ENCODE peak calls at places on chromosomes 4 and X, in five cellular contexts. Z is AG10803, G is fibroblast of villous mesenchyme, Y is pancreas, I is transverse colon. Q is an unnamed sample.

GRCh38 chrX:84205276-84205675 is 17.3 kb upstream of the RPS6KA6 start:
- DNase-seq in Z (no peak), Y (no peak), I (no peak), G (no peak), Q (no peak)

GRCh38 chr4:6011686-6012085 is 6.5 kb downstream of the C4orf50 start:
- DNase-seq in Y (peak), Z (no peak), G (no peak), I (no peak), Q (no peak)

GRCh38 chr4:120870279-120870673 is 52.2 kb downstream of the PRDM5 start:
- DNase-seq in G (no peak), Z (no peak), Y (no peak), I (no peak), Q (no peak)

GRCh38 chr4:157045507-157046127 is 30.3 kb upstream of the GLRB start:
- DNase-seq in Y (peak), I (peak), G (peak), Z (peak), Q (no peak)

GRCh38 chr4:7342223-7342576 is 92.5 kb downstream of the PSAPL1 start:
- DNase-seq in I (no peak), Z (no peak), Y (no peak), G (no peak), Q (no peak)

GRCh38 chrX:115719171-115719570 is 158.2 kb downstream of the PLS3 start:
- DNase-seq in G (no peak), Y (no peak), Z (no peak), I (no peak), Q (no peak)

GRCh38 chrX:69128573-69128972 is 36.7 kb downstream of the PJA1 start:
- DNase-seq in I (no peak), G (no peak), Z (peak), Y (no peak), Q (peak)

GRCh38 chr4:54082168-54082567 is 17.8 kb upstream of the CHIC2 start:
- DNase-seq in Z (peak), I (peak), G (peak), Y (peak), Q (peak)

GRCh38 chr4:91243132-91243531 is 1060.6 kb upstream of the GRID2 start:
- DNase-seq in G (no peak), Z (no peak), I (no peak), Y (peak), Q (no peak)

GRCh38 chr4:14345356-14345775 is 656.9 kb upstream of the CPEB2 start:
- DNase-seq in G (peak), Y (no peak), I (no peak), Z (peak), Q (no peak)

GRCh38 chr4:25229804-25230203 is 4.0 kb upstream of the PI4K2B start:
- DNase-seq in I (no peak), Z (no peak), Y (no peak), G (no peak), Q (no peak)

GRCh38 chrX:150362599-150363481 is at the start of gene MAMLD1:
- DNase-seq in Z (peak), Y (peak), G (peak), I (peak), Q (peak)

GRCh38 chr4:173531085-173531965 is 1.3 kb upstream of the HAND2 start:
- DNase-seq in Y (no peak), G (peak), Z (no peak), I (peak), Q (peak)
- H3K4me3 ChIP-seq in Y (peak), G (peak), Z (no peak), I (peak), Q (peak)

DNA sequence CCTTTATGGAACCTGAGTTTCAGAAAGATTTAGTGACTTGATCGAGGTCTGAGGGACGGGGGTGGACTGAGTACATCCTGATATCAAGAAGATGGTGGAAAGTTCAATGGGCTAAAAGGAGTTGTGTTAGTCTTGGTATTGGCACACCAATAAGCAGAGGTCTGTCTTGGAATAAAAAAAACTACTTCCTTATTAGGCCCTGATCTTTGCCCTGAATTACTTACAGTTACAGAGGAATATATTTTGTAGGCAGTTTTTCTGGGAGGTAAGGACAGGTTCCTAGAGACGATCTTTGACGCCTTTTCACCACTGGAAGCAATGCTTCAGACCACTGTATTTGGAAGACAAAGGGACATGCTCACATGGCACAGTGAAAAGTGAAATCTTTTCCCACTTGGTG is 673 bp upstream of the XK start:
- DNase-seq in I (no peak), Y (no peak), G (no peak), Z (no peak), Q (no peak)
- H3K4me3 ChIP-seq in I (no peak), Y (peak), G (no peak), Z (no peak), Q (no peak)

GRCh38 chr4:71687057-71687456 is 96.8 kb downstream of the GC start:
- DNase-seq in Y (no peak), I (no peak), G (no peak), Z (no peak), Q (no peak)

GRCh38 chr4:71683309-71683708 is 100.6 kb downstream of the GC start:
- DNase-seq in I (no peak), Z (no peak), Y (no peak), G (peak), Q (no peak)

GRCh38 chr4:71680706-71681105 is 103.2 kb downstream of the GC start:
- DNase-seq in G (no peak), Z (peak), Y (no peak), I (no peak), Q (no peak)

GRCh38 chr4:71689822-71690221 is 94.1 kb downstream of the GC start:
- DNase-seq in Z (peak), G (no peak), Y (no peak), I (no peak), Q (no peak)

DNA sequence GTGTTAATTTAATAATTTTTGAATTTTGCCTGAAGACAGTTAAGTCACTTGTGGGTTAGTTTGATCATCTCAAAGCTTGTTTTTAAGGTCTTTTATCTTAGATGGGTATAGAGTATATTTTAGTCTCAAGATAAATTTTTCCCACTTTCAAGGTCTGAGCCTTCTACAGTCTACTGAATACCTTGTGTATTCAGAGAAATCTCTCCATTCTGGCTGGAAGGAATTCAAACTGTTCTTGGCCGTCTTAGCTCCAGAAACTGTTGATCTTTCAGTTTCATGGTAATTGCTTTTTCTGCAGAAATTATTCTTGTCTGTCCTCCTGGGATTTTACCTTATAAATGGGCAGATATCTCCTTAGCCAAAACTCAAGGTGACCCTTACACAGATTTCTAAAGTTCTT is 97.9 kb downstream of the GC start:
- DNase-seq in Y (no peak), I (no peak), Z (no peak), G (no peak), Q (no peak)
- H3K4me3 ChIP-seq in Y (no peak), I (no peak), Z (no peak), G (no peak), Q (no peak)

GRCh38 chrX:72376124-72376523 is 70.4 kb upstream of the CITED1 start:
- DNase-seq in Z (no peak), I (no peak), G (no peak), Y (no peak), Q (no peak)
- H3K4me3 ChIP-seq in Z (no peak), I (no peak), G (no peak), Y (no peak), Q (no peak)

DNA sequence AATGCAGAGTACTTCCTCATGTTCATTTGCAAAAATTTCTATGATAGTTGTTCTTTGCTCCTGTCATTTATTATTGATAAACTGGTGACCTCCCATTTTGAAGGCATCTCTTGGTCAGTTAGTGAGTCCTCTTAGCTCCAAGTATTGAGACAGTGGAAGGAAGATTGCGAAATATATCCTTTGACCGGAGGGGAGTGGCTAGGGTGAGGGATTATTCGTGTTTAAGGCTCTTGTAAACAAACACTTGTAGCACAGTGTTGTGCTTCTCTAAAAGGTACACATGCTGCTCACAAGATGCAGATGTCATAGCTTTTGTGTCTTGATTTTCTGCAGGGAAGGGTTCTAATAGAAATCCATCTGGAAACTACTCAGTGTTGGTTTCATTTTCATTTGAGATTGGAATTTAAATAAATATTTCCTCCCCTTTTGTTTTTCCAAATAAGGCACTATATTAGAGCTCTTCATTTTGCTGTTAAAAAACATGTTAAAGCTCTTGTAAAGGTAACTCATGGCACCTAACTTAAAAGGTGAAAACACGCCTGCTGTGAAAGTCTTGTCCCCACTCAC is 21.8 kb downstream of the TXLNG start:
- DNase-seq in G (peak), Z (peak), I (peak), Y (no peak), Q (no peak)
- H3K4me3 ChIP-seq in G (peak), Z (peak), I (no peak), Y (peak), Q (peak)

GRCh38 chrX:154791467-154791866 is 13.8 kb downstream of the MPP1 start:
- DNase-seq in Z (no peak), I (no peak), G (no peak), Y (no peak), Q (no peak)
- H3K4me3 ChIP-seq in Z (no peak), I (no peak), G (no peak), Y (no peak), Q (no peak)

DNA sequence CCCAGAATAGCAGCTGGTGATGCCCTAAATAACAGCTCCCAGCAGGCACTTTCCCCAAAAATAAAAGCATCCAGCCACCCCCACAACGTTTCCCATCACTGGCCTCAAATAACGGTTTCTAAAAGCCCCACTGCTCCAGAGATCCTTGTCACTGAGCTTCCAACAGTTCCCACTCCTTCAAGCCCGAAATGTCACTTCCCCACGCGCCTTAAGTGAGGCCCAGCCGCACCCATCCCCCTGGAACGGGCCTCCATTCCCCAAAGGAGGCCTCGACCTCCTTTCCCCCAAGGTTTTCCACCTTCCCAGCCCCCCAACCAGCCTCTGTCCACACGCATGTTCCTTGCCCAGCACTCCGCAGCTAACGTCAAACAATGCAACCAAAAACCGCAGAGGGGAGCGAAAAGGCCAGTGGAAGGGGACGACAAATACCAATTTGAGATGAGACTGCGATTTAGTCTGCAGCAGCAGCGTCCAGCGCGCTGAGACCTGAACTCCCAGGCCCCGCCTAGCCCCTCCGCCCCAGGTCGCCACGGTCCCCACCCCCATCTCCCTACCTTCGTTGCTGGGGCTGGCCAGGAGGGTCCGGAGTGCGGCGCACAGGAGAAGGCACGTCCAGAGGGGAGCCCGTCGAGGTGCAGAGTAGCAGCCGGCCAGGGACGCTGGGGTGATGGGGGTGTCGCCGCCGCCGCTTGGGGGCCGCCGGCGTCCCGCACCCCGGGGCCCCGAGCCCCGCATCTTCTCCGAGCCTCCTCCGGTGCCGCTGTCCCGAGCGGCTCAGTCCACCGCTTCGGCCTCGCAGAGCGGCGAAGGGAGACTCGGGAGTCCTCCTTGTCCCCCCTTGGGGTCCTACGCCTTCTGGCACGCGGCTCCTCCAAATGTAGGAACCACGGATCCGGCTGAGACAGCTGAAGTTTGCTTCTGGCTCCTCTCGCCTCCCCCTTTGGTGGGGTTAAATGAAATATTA is 999 bp downstream of the EPHA5 start:
- DNase-seq in I (no peak), G (no peak), Z (peak), Y (no peak), Q (peak)
- H3K4me3 ChIP-seq in I (peak), G (peak), Z (peak), Y (peak), Q (no peak)

GRCh38 chrX:118221733-118222132 is 105.1 kb upstream of the KLHL13 start:
- DNase-seq in Z (no peak), I (no peak), Y (no peak), G (peak), Q (no peak)

GRCh38 chrX:118221257-118221656 is 104.6 kb upstream of the KLHL13 start:
- DNase-seq in G (no peak), I (no peak), Y (no peak), Z (no peak), Q (no peak)

GRCh38 chrX:118228041-118228440 is 111.4 kb upstream of the KLHL13 start:
- DNase-seq in Z (no peak), Y (no peak), G (no peak), I (no peak), Q (no peak)

GRCh38 chrX:118228456-118228855 is 111.8 kb upstream of the KLHL13 start:
- DNase-seq in Z (no peak), G (no peak), I (no peak), Y (no peak), Q (no peak)

GRCh38 chrX:118226060-118226428 is 109.4 kb upstream of the KLHL13 start:
- DNase-seq in G (peak), Z (no peak), Y (no peak), I (no peak), Q (no peak)
- H3K4me3 ChIP-seq in G (no peak), Z (no peak), Y (no peak), I (no peak), Q (no peak)